ENCODE peak calls at places on chromosomes 16 and 17, in five cellular contexts. Y is stimulated activated naive B cell treated with anti-CD40 and anti-IgM and Interleukin-4, amounts not matched to agents 10 μg/mL and 1 μg/mL and 100 μg/mL, for 72 hours; J is Right ventricle myocardium inferior; Z is non-pigmented ciliary epithelial cell; T is stimulated activated naive CD8-positive, alpha-beta T cell treated with anti-CD3 and anti-CD28 coated beads, Interleukin-15, Interleukin-2, amounts not matched to agents 100 U/mL and 50 U/mL, for 24 hours. C is an unnamed sample.

GRCh38 chr17:82702161-82702932 is 3.8 kb upstream of the RAB40B start:
- DNase-seq in J (no peak), Z (no peak), T (no peak), Y (no peak), C (no peak)

GRCh38 chr17:34981538-34982241 is 1.4 kb downstream of the LIG3 start:
- DNase-seq in Z (no peak), Y (no peak), T (no peak), J (no peak), C (no peak)

GRCh38 chr16:26133401-26133800 is 441.6 kb downstream of the HS3ST4 start:
- DNase-seq in J (no peak), Z (no peak), Y (no peak), T (no peak), C (no peak)

GRCh38 chr17:58693208-58693607 is 806 bp downstream of the RAD51C start:
- DNase-seq in J (no peak), Z (no peak), Y (no peak), T (no peak), C (no peak)

GRCh38 chr17:39359994-39360393 is 41.4 kb downstream of the FBXL20 start:
- DNase-seq in Y (no peak), Z (no peak), J (no peak), T (no peak), C (no peak)

GRCh38 chr17:5921919-5922318 is 148.3 kb upstream of the WSCD1 start:
- DNase-seq in Z (no peak), Y (no peak), T (no peak), J (no peak), C (no peak)

GRCh38 chr17:66630828-66631472 is 204.0 kb upstream of the CACNG5 start:
- DNase-seq in Z (no peak), J (no peak), Y (no peak), T (no peak), C (no peak)

GRCh38 chr17:32259596-32259995 is 6.0 kb upstream of the RHBDL3 start:
- DNase-seq in Z (peak), T (no peak), Y (no peak), J (no peak), C (no peak)

GRCh38 chr17:27319536-27320221 is 25.8 kb downstream of the WSB1 start:
- DNase-seq in Z (no peak), J (peak), T (no peak), Y (no peak), C (no peak)

GRCh38 chr16:56606688-56607618 is 1.4 kb upstream of the MT2A start:
- DNase-seq in Z (peak), Y (no peak), T (peak), J (peak), C (peak)

GRCh38 chr16:68346892-68347480 is 36.2 kb downstream of the PRMT7 start:
- DNase-seq in Z (no peak), Y (no peak), J (peak), T (no peak), C (no peak)

GRCh38 chr17:77644181-77644972 is 314.1 kb upstream of the TNRC6C start:
- DNase-seq in Y (no peak), Z (no peak), J (no peak), T (no peak), C (no peak)

GRCh38 chr17:52024296-52024870 is 134.1 kb downstream of the CA10 start:
- DNase-seq in T (no peak), Y (no peak), Z (no peak), J (no peak), C (no peak)

GRCh38 chr17:73877962-73878361 is 233.7 kb upstream of the SDK2 start:
- DNase-seq in J (no peak), Y (no peak), T (no peak), Z (no peak), C (no peak)

GRCh38 chr16:57529324-57530103 is 6.9 kb downstream of the CCDC102A start:
- DNase-seq in Y (no peak), T (no peak), Z (no peak), J (no peak), C (no peak)

GRCh38 chr17:63919311-63919723 is 678 bp upstream of the GH1 start:
- DNase-seq in Z (peak), Y (peak), J (no peak), T (peak), C (no peak)

GRCh38 chr16:71338632-71339031 is 19.9 kb upstream of the CALB2 start:
- DNase-seq in Y (no peak), Z (no peak), T (no peak), J (no peak), C (no peak)

GRCh38 chr17:10683853-10684252 is 13.5 kb downstream of the SCO1 start:
- DNase-seq in Z (no peak), J (no peak), T (no peak), Y (no peak), C (no peak)

GRCh38 chr17:30554839-30555751 is 77.9 kb downstream of the GOSR1 start:
- DNase-seq in Y (no peak), T (no peak), Z (no peak), J (no peak), C (peak)

GRCh38 chr16:87169509-87169985 is 147.6 kb downstream of the C16orf95 start:
- DNase-seq in J (no peak), T (no peak), Y (no peak), Z (no peak), C (no peak)

GRCh38 chr17:66915204-66915611 is 49.3 kb upstream of the CACNG4 start:
- DNase-seq in J (no peak), T (no peak), Y (no peak), Z (no peak), C (no peak)

GRCh38 chr17:76917829-76918228 is 49.6 kb downstream of the MGAT5B start:
- DNase-seq in T (no peak), Z (no peak), J (no peak), Y (no peak), C (no peak)

GRCh38 chr17:76868669-76869208 is 535 bp downstream of the MGAT5B start:
- DNase-seq in Z (no peak), T (peak), J (no peak), Y (no peak), C (no peak)

GRCh38 chr16:54649846-54650245 is 280.8 kb upstream of the IRX5 start:
- DNase-seq in Y (no peak), Z (no peak), J (no peak), T (no peak), C (no peak)

GRCh38 chr16:70419384-70420327 is 19.2 kb downstream of the ST3GAL2 start:
- DNase-seq in Y (no peak), T (no peak), J (peak), Z (no peak), C (no peak)

GRCh38 chr16:35752773-35753558 is 2293.6 kb downstream of the TP53TG3F start:
- DNase-seq in Y (no peak), Z (no peak), J (no peak), T (no peak), C (peak)

GRCh38 chr16:22888791-22889190 is 74.8 kb downstream of the HS3ST2 start:
- DNase-seq in J (no peak), Y (no peak), Z (no peak), T (no peak), C (no peak)

GRCh38 chr17:81722184-81723120 is 10.4 kb downstream of the SLC25A10 start:
- DNase-seq in Z (no peak), Y (no peak), T (no peak), J (no peak), C (peak)

GRCh38 chr17:60750645-60751044 is 73.0 kb downstream of the BCAS3 start:
- DNase-seq in Y (no peak), T (no peak), Z (no peak), J (no peak), C (no peak)

GRCh38 chr16:11075163-11075562 is 130.8 kb downstream of the CLEC16A start:
- DNase-seq in J (no peak), Y (no peak), T (no peak), Z (no peak), C (no peak)

GRCh38 chr16:30977502-30977901 is 7.5 kb upstream of the HSD3B7 start:
- DNase-seq in J (no peak), T (peak), Z (no peak), Y (no peak), C (no peak)

GRCh38 chr17:74309902-74310301 is 16.1 kb upstream of the KIF19 start:
- DNase-seq in T (no peak), Y (no peak), Z (no peak), J (peak), C (no peak)

GRCh38 chr16:4273858-4274291 is 1.1 kb upstream of the TFAP4 start:
- DNase-seq in J (peak), T (peak), Y (peak), Z (no peak), C (no peak)

GRCh38 chr16:1791256-1791942 is 2.1 kb downstream of the IGFALS start:
- DNase-seq in Y (no peak), Z (no peak), T (no peak), J (peak), C (peak)

GRCh38 chr17:36752096-36752888 is 150.9 kb downstream of the MRM1 start:
- DNase-seq in Z (no peak), T (no peak), J (no peak), Y (no peak), C (no peak)

GRCh38 chr16:20260215-20261009 is 66.9 kb downstream of the GP2 start:
- DNase-seq in Y (no peak), Z (no peak), T (no peak), J (no peak), C (no peak)

GRCh38 chr17:61488878-61489718 is 36.9 kb downstream of the TBX4 start:
- DNase-seq in J (no peak), Z (no peak), T (no peak), Y (no peak), C (peak)

GRCh38 chr17:21242780-21243515 is 10.3 kb downstream of the NATD1 start:
- DNase-seq in J (peak), T (no peak), Z (no peak), Y (no peak), C (no peak)